ENCODE peak calls at places on chromosomes 6 and 20, in ten cellular contexts. W is GM23338, E is H1, Y is PC-3, I is fibroblast of lung, G is HCT116, D is endothelial cell of umbilical vein, T is A549, P is OCI-LY7, F is HepG2. R is an unnamed sample.

GRCh38 chr6:84618046-84618752 is 146.2 kb downstream of the TBX18 start:
- DNase-seq in W (no peak), E (no peak), Y (peak), I (peak), G (no peak), D (peak), T (no peak), P (no peak), F (no peak), R (no peak)

GRCh38 chr20:32830437-32830836 is 10.7 kb downstream of the MAPRE1 start:
- DNase-seq in W (no peak), E (no peak), Y (no peak), I (peak), G (no peak), D (no peak), T (no peak), P (no peak), F (no peak), R (no peak)

GRCh38 chr20:52402950-52403349 is 211.4 kb upstream of the ZFP64 start:
- DNase-seq in W (no peak), E (no peak), Y (no peak), I (no peak), G (no peak), D (no peak), T (no peak), P (no peak), F (no peak), R (no peak)

GRCh38 chr6:119594907-119595306 is 245.3 kb upstream of the MAN1A1 start:
- DNase-seq in W (no peak), E (no peak), Y (peak), I (peak), G (no peak), D (no peak), T (no peak), P (no peak), F (no peak), R (no peak)

GRCh38 chr6:35148167-35148741 is 7.1 kb upstream of the TCP11 start:
- DNase-seq in W (peak), E (peak), Y (peak), I (peak), G (no peak), D (peak), T (no peak), P (no peak), F (no peak), R (peak)

GRCh38 chr6:160973856-160974255 is 17.7 kb upstream of the MAP3K4 start:
- DNase-seq in W (no peak), E (no peak), Y (no peak), I (peak), G (no peak), D (no peak), T (no peak), P (no peak), F (no peak), R (no peak)

GRCh38 chr20:40564997-40565680 is 123.9 kb downstream of the MAFB start:
- DNase-seq in W (no peak), E (no peak), Y (peak), I (peak), G (peak), D (peak), T (peak), P (no peak), F (no peak), R (no peak)

GRCh38 chr6:156840136-156840535 is 63.0 kb downstream of the ARID1B start:
- DNase-seq in W (no peak), E (no peak), Y (no peak), I (no peak), G (no peak), D (peak), T (no peak), P (no peak), F (no peak), R (no peak)

GRCh38 chr20:63625771-63626423 is 1.0 kb downstream of the GMEB2 start:
- DNase-seq in W (peak), E (no peak), Y (peak), I (peak), G (no peak), D (no peak), T (no peak), P (peak), F (peak), R (peak)

GRCh38 chr6:52530351-52530750 is 46.5 kb downstream of the TRAM2 start:
- DNase-seq in W (no peak), E (no peak), Y (no peak), I (no peak), G (no peak), D (no peak), T (no peak), P (no peak), F (no peak), R (no peak)

GRCh38 chr20:19750207-19750606 is 7.9 kb upstream of the RIN2 start:
- DNase-seq in W (no peak), E (no peak), Y (no peak), I (no peak), G (no peak), D (no peak), T (no peak), P (no peak), F (no peak), R (no peak)

GRCh38 chr20:20083796-20084195 is 31.5 kb downstream of the CFAP61 start:
- DNase-seq in W (peak), E (no peak), Y (peak), I (peak), G (peak), D (peak), T (peak), P (peak), F (peak), R (peak)

GRCh38 chr6:16157909-16158308 is 29.0 kb downstream of the MYLIP start:
- DNase-seq in W (no peak), E (no peak), Y (no peak), I (no peak), G (no peak), D (no peak), T (no peak), P (no peak), F (no peak), R (peak)

GRCh38 chr6:117491916-117492315 is 9.4 kb downstream of the DCBLD1 start:
- DNase-seq in W (no peak), E (no peak), Y (peak), I (peak), G (no peak), D (peak), T (no peak), P (no peak), F (no peak), R (no peak)

GRCh38 chr20:34115232-34115631 is 3.2 kb upstream of the EIF2S2 start:
- DNase-seq in W (no peak), E (no peak), Y (no peak), I (no peak), G (no peak), D (no peak), T (no peak), P (no peak), F (no peak), R (no peak)

GRCh38 chr6:30076333-30076732 is 764 bp upstream of the RNF39 start:
- DNase-seq in W (no peak), E (no peak), Y (no peak), I (no peak), G (no peak), D (no peak), T (no peak), P (no peak), F (peak), R (no peak)

GRCh38 chr20:10673831-10674683 is at the start of gene JAG1:
- DNase-seq in W (peak), E (peak), Y (peak), I (peak), G (peak), D (peak), T (peak), P (peak), F (peak), R (peak)

GRCh38 chr6:99330159-99330558 is 19.3 kb downstream of the FAXC start:
- DNase-seq in W (peak), E (no peak), Y (peak), I (peak), G (peak), D (peak), T (peak), P (peak), F (peak), R (peak)

GRCh38 chr6:19851273-19852089 is 14.3 kb downstream of the ID4 start:
- DNase-seq in W (peak), E (peak), Y (peak), I (peak), G (peak), D (peak), T (peak), P (peak), F (peak), R (peak)

GRCh38 chr20:57567471-57568079 is 6.7 kb downstream of the PCK1 start:
- DNase-seq in W (no peak), E (no peak), Y (no peak), I (no peak), G (no peak), D (no peak), T (no peak), P (no peak), F (no peak), R (no peak)

GRCh38 chr6:145327497-145328055 is 407.7 kb downstream of the EPM2A start:
- DNase-seq in W (peak), E (no peak), Y (no peak), I (no peak), G (no peak), D (no peak), T (no peak), P (no peak), F (no peak), R (no peak)

GRCh38 chr20:61891916-61892649 is 173.6 kb downstream of the TAF4 start:
- DNase-seq in W (no peak), E (no peak), Y (no peak), I (no peak), G (no peak), D (no peak), T (no peak), P (no peak), F (no peak), R (no peak)

GRCh38 chr6:117837268-117837667 is 69.8 kb upstream of the SLC35F1 start:
- DNase-seq in W (peak), E (no peak), Y (no peak), I (no peak), G (no peak), D (no peak), T (no peak), P (no peak), F (no peak), R (peak)

GRCh38 chr6:147204060-147204785 is at the start of gene STXBP5:
- DNase-seq in W (peak), E (peak), Y (peak), I (peak), G (no peak), D (peak), T (no peak), P (peak), F (peak), R (peak)

GRCh38 chr6:158818580-158819212 is 472 bp downstream of the EZR start:
- DNase-seq in W (peak), E (peak), Y (peak), I (peak), G (no peak), D (peak), T (peak), P (peak), F (peak), R (peak)

GRCh38 chr6:164303092-164304007 is 888.8 kb downstream of the QKI start:
- DNase-seq in W (no peak), E (no peak), Y (no peak), I (peak), G (no peak), D (peak), T (no peak), P (no peak), F (no peak), R (no peak)

GRCh38 chr20:62370115-62370806 is 3.1 kb upstream of the LAMA5 start:
- DNase-seq in W (no peak), E (no peak), Y (peak), I (peak), G (no peak), D (no peak), T (no peak), P (no peak), F (no peak), R (no peak)

GRCh38 chr20:48425776-48426175 is 402.0 kb downstream of the PREX1 start:
- DNase-seq in W (no peak), E (no peak), Y (no peak), I (no peak), G (no peak), D (no peak), T (no peak), P (no peak), F (no peak), R (peak)

GRCh38 chr20:3383878-3384495 is 23.5 kb downstream of the DNAAF9 start:
- DNase-seq in W (no peak), E (no peak), Y (no peak), I (no peak), G (no peak), D (no peak), T (no peak), P (no peak), F (no peak), R (no peak)

GRCh38 chr20:10172998-10173655 is 45.5 kb upstream of the SNAP25 start:
- DNase-seq in W (no peak), E (no peak), Y (no peak), I (no peak), G (no peak), D (no peak), T (no peak), P (no peak), F (no peak), R (no peak)

GRCh38 chr6:35727206-35727934 is 9.5 kb upstream of the ARMC12 start:
- DNase-seq in W (peak), E (peak), Y (peak), I (peak), G (no peak), D (peak), T (peak), P (peak), F (peak), R (peak)

GRCh38 chr20:46915580-46916243 is 21.1 kb downstream of the EYA2 start:
- DNase-seq in W (no peak), E (no peak), Y (no peak), I (no peak), G (no peak), D (no peak), T (no peak), P (no peak), F (no peak), R (no peak)

GRCh38 chr20:46917155-46917554 is 22.5 kb downstream of the EYA2 start:
- DNase-seq in W (no peak), E (no peak), Y (no peak), I (no peak), G (no peak), D (no peak), T (no peak), P (no peak), F (no peak), R (no peak)

GRCh38 chr20:46914789-46915359 is 20.2 kb downstream of the EYA2 start:
- DNase-seq in W (no peak), E (no peak), Y (no peak), I (no peak), G (no peak), D (no peak), T (no peak), P (no peak), F (no peak), R (no peak)

GRCh38 chr20:46916244-46916603 is 21.6 kb downstream of the EYA2 start:
- DNase-seq in W (no peak), E (no peak), Y (no peak), I (no peak), G (no peak), D (no peak), T (no peak), P (no peak), F (no peak), R (no peak)

GRCh38 chr20:46913329-46914044 is 18.8 kb downstream of the EYA2 start:
- DNase-seq in W (no peak), E (no peak), Y (no peak), I (no peak), G (no peak), D (no peak), T (no peak), P (no peak), F (no peak), R (no peak)
- H3K4me2 ChIP-seq in W (no peak), E (no peak), Y (no peak), I (no peak), G (no peak), D (no peak), T (no peak), P (no peak), F (no peak), R (no peak)

GRCh38 chr20:54017846-54018245 is 52.5 kb downstream of the BCAS1 start:
- DNase-seq in W (no peak), E (no peak), Y (no peak), I (no peak), G (no peak), D (no peak), T (no peak), P (peak), F (no peak), R (no peak)
- H3K4me3 ChIP-seq in W (no peak), E (no peak), Y (no peak), I (no peak), G (no peak), D (no peak), T (no peak), P (no peak), F (no peak), R (no peak)

GRCh38 chr6:140427842-140428241 is 1053.4 kb upstream of the CITED2 start:
- DNase-seq in W (peak), E (no peak), Y (no peak), I (no peak), G (peak), D (no peak), T (no peak), P (peak), F (peak), R (no peak)
- TF ChIP-seq CTCF in W (peak), E (no peak), Y (no peak), I (no peak), G (peak), D (no peak), T (no peak), P (peak), F (peak), R (peak)

GRCh38 chr6:37137201-37137880 is 32.6 kb upstream of the PIM1 start:
- DNase-seq in W (peak), E (peak), Y (peak), I (peak), G (peak), D (peak), T (peak), P (no peak), F (peak), R (peak)
- H3K4me2 ChIP-seq in W (peak), E (peak), Y (peak), I (peak), G (peak), D (peak), T (peak), P (peak), F (peak), R (peak)

GRCh38 chr6:44245391-44245911 is 1.4 kb upstream of the HSP90AB1 start:
- DNase-seq in W (no peak), E (no peak), Y (no peak), I (no peak), G (no peak), D (no peak), T (no peak), P (no peak), F (no peak), R (peak)
- H3K4me3 ChIP-seq in W (peak), E (peak), Y (peak), I (peak), G (peak), D (no peak), T (peak), P (peak), F (peak), R (peak)

GRCh38 chr6:34143884-34144580 is 1.9 kb downstream of the GRM4 start:
- DNase-seq in W (peak), E (peak), Y (no peak), I (peak), G (no peak), D (peak), T (peak), P (peak), F (peak), R (peak)
- TF ChIP-seq CTCF in W (peak), E (peak), Y (peak), I (no peak), G (no peak), D (peak), T (peak), P (peak), F (peak), R (peak)

GRCh38 chr6:17456711-17457110 is 63.3 kb downstream of the CAP2 start:
- DNase-seq in W (no peak), E (no peak), Y (no peak), I (no peak), G (no peak), D (no peak), T (no peak), P (no peak), F (no peak), R (no peak)
- H3K4me2 ChIP-seq in W (no peak), E (no peak), Y (no peak), I (no peak), G (no peak), D (no peak), T (no peak), P (no peak), F (no peak), R (no peak)

DNA sequence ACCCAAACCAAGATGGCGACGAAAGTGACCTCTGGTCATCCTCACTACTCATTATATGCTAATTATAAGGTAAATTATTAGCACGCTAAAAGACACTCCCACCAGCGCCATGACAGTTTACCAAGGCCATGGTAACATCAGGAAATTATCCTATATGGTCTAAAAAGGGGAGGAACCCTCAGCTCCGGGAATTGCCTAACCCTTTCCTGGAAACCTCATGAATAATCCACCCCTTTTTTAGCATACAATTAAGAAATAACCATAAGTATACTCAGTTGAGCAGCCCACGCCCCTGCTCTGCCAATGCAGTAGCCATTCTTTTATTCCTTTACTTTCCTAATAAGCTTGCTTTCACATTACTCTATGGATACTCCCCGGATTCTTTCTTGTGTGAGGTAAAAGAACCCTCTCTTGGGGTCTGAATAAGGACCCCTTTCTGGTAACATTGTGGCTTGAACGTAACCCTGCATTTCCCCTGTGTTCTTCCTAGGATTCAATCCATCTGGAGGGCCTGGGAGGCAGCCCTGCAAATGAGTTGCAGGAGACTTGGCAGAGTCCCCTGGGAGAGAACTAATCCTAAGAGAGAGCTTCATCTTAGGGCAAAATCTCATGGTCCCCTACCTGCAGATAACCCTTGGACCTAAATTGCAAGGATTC is 225.6 kb upstream of the JARID2 start:
- DNase-seq in W (no peak), E (no peak), Y (no peak), I (no peak), G (no peak), D (no peak), T (no peak), P (no peak), F (no peak), R (no peak)
- H3K4me3 ChIP-seq in W (peak), E (peak), Y (no peak), I (no peak), G (no peak), D (no peak), T (no peak), P (no peak), F (no peak), R (no peak)

GRCh38 chr6:90939906-90940305 is 353.0 kb upstream of the MAP3K7 start:
- DNase-seq in W (no peak), E (no peak), Y (no peak), I (no peak), G (no peak), D (no peak), T (no peak), P (no peak), F (no peak), R (no peak)

GRCh38 chr6:90936286-90936685 is 349.4 kb upstream of the MAP3K7 start:
- DNase-seq in W (no peak), E (no peak), Y (no peak), I (no peak), G (no peak), D (no peak), T (no peak), P (no peak), F (no peak), R (no peak)

GRCh38 chr6:90938116-90938515 is 351.2 kb upstream of the MAP3K7 start:
- DNase-seq in W (no peak), E (no peak), Y (peak), I (peak), G (no peak), D (no peak), T (no peak), P (no peak), F (no peak), R (no peak)

GRCh38 chr6:90941885-90942284 is 355.0 kb upstream of the MAP3K7 start:
- DNase-seq in W (no peak), E (no peak), Y (no peak), I (no peak), G (no peak), D (no peak), T (no peak), P (no peak), F (no peak), R (no peak)

DNA sequence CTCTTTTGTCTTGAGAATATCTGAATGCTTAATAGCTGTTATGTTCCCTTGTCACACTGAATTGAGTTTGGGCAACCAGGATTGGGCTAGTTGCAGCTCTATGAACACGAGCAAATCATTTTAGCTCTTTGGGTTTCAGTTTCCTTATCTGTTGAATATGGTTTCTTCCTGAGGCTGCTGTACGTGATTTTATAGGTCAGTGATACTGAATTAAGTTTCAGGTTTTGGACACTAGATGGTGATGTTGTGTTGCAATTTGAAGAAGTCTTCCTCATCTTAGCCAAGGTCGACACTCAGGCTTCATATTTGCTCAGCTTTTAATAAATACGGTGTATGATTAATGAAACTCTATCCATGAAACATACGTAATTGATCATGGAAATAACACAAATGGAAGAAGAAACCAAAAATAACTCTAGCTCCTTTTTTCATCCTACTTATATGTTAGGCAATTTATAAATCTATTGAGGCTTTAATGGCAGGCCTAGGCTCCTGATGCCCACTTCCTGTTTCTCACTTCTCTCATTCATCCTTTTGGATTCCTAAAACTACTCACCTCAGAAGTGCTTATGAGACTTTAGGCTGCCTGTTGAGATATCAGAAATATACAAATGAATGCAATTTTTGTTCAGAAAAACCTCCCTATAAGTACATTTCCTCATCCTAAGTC is 354.1 kb upstream of the MAP3K7 start:
- DNase-seq in W (peak), E (no peak), Y (peak), I (peak), G (peak), D (peak), T (peak), P (peak), F (peak), R (peak)
- TF ChIP-seq CTCF in W (peak), E (peak), Y (peak), I (peak), G (peak), D (peak), T (peak), P (peak), F (peak), R (peak)